ENCODE peak calls at places on chromosome 14, in four cellular contexts. One of them, this sample, is unnamed.

GRCh38 chr14:20631023-20631820 is 10.3 kb downstream of the OR6S1 start:
- DNase-seq in H9: peak
- DNase-seq in mesendoderm: peak
- DNase-seq in IMR-90: peak
- DNase-seq in this sample: no peak

GRCh38 chr14:74505831-74506230 is 12.3 kb downstream of the ISCA2 start:
- DNase-seq in H9: no peak
- DNase-seq in mesendoderm: no peak
- DNase-seq in IMR-90: no peak
- DNase-seq in this sample: no peak

GRCh38 chr14:88346048-88346639 is 23.1 kb upstream of the KCNK10 start:
- DNase-seq in H9: no peak
- DNase-seq in mesendoderm: no peak
- DNase-seq in IMR-90: no peak
- DNase-seq in this sample: no peak

GRCh38 chr14:68541128-68541896 is 251.6 kb downstream of the ZFP36L1 start:
- DNase-seq in H9: no peak
- DNase-seq in mesendoderm: no peak
- DNase-seq in IMR-90: no peak
- DNase-seq in this sample: no peak

GRCh38 chr14:56359245-56359644 is 220.4 kb upstream of the TMEM260 start:
- DNase-seq in H9: no peak
- DNase-seq in mesendoderm: peak
- DNase-seq in IMR-90: no peak
- DNase-seq in this sample: no peak

GRCh38 chr14:38693423-38693822 is 409.6 kb downstream of the SEC23A start:
- DNase-seq in H9: no peak
- DNase-seq in mesendoderm: no peak
- DNase-seq in IMR-90: no peak
- DNase-seq in this sample: no peak

GRCh38 chr14:67571991-67572323 is 28.1 kb downstream of the PIGH start:
- DNase-seq in H9: no peak
- DNase-seq in mesendoderm: no peak
- DNase-seq in IMR-90: no peak
- DNase-seq in this sample: no peak

GRCh38 chr14:93073833-93074769 is 41.6 kb downstream of the ITPK1 start:
- DNase-seq in H9: no peak
- DNase-seq in mesendoderm: no peak
- DNase-seq in IMR-90: peak
- DNase-seq in this sample: no peak

GRCh38 chr14:86357866-86358265 is 827.9 kb downstream of the FLRT2 start:
- DNase-seq in H9: no peak
- DNase-seq in mesendoderm: no peak
- DNase-seq in IMR-90: no peak
- DNase-seq in this sample: no peak

GRCh38 chr14:27243360-27243759 is 645.5 kb upstream of the NOVA1 start:
- DNase-seq in H9: no peak
- DNase-seq in mesendoderm: no peak
- DNase-seq in IMR-90: no peak
- DNase-seq in this sample: no peak

GRCh38 chr14:52079239-52079956 is 10.5 kb upstream of the NID2 start:
- DNase-seq in H9: no peak
- DNase-seq in mesendoderm: peak
- DNase-seq in IMR-90: peak
- DNase-seq in this sample: no peak

GRCh38 chr14:41604793-41605534 is 1.7 kb upstream of the LRFN5 start:
- DNase-seq in H9: peak
- DNase-seq in mesendoderm: peak
- DNase-seq in IMR-90: peak
- DNase-seq in this sample: no peak

GRCh38 chr14:21860172-21860571 is 186.6 kb upstream of the OR4E1 start:
- DNase-seq in H9: peak
- DNase-seq in mesendoderm: peak
- DNase-seq in IMR-90: no peak
- DNase-seq in this sample: no peak

GRCh38 chr14:75831971-75832370 is 149.8 kb downstream of the TGFB3 start:
- DNase-seq in H9: no peak
- DNase-seq in mesendoderm: no peak
- DNase-seq in IMR-90: peak
- DNase-seq in this sample: no peak

DNA sequence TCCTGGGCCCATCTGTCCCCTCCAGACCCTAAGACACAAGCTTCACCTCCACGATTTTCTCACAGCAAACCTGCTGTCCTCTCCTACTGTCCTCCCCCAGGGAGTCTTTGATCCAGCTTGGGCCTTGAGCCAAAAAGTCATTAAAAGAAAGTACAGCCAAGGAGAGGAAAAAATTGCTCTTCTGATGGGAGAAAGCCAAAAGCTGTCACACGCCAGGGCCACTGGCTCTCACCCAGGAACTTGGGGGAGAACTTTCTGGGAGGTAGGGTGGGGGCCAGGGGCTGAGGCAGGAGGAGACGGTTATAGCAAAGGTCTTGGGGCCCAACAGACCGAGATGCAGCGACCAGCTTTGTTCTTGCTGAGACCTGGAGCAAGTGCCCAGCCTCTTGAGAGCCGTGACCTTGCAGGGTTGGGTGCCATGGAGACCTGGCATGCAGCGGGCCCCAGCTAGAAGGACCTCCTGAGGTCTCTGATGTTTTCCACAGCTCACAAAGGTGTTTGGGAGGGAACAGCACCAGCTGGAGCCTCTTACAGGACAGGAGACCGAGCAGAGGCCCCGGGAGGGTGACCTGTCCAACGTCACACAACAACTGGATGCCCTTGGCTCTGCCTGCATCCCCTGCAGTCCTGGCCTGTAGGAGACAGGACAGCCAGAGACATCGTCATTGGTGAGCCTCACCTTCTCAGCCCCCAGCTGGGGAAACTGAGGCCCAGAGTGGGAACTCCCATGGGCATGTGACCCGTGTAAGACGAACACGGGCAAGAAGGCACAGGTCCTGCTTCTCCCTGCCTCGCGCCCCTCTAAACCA is 124.5 kb downstream of the CALM1 start:
- DNase-seq in H9: peak
- DNase-seq in mesendoderm: no peak
- DNase-seq in IMR-90: no peak
- DNase-seq in this sample: no peak
- H2AK5ac ChIP-seq in H9: no peak
- H2AK5ac ChIP-seq in mesendoderm: no peak
- H2AK5ac ChIP-seq in IMR-90: no peak
- H2AK5ac ChIP-seq in this sample: no peak

DNA sequence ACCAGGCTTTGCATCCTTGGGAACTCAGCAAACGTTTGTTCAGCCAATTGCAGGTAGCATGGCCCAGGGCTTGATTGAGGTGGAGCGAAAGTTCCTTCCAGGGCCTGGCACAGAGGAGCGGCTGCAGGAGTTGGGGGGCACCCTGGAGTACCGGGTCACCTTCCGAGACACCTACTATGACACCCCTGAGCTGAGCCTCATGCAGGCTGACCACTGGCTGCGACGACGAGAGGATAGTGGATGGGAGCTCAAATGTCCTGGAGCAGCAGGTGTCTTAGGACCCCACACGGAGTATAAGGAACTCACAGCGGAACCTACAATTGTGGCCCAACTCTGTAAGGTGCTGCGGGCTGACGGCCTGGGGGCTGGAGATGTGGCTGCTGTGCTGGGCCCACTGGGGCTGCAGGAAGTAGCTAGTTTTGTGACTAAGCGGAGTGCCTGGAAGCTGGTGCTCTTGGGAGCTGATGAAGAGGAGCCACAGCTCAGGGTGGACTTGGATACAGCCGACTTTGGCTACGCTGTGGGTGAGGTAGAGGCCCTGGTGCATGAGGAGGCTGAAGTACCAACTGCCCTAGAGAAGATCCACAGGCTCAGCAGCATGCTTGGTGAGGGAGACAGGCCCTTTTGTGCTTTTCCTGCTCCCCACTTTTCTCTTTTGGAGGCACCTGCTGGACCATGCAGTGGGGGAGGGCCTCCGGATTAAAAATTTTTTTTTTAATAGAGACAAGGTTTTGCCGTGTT is 799 bp downstream of the THTPA start:
- DNase-seq in H9: no peak
- DNase-seq in mesendoderm: no peak
- DNase-seq in IMR-90: no peak
- DNase-seq in this sample: no peak
- H2AK5ac ChIP-seq in H9: no peak
- H2AK5ac ChIP-seq in mesendoderm: no peak
- H2AK5ac ChIP-seq in IMR-90: peak
- H2AK5ac ChIP-seq in this sample: no peak

GRCh38 chr14:101502761-101503392 is 58.4 kb upstream of the DIO3 start:
- DNase-seq in H9: peak
- DNase-seq in mesendoderm: no peak
- DNase-seq in IMR-90: no peak
- DNase-seq in this sample: no peak

GRCh38 chr14:101501858-101502615 is 59.3 kb upstream of the DIO3 start:
- DNase-seq in H9: peak
- DNase-seq in mesendoderm: no peak
- DNase-seq in IMR-90: no peak
- DNase-seq in this sample: no peak

GRCh38 chr14:101504096-101504948 is 57.0 kb upstream of the DIO3 start:
- DNase-seq in H9: peak
- DNase-seq in mesendoderm: no peak
- DNase-seq in IMR-90: no peak
- DNase-seq in this sample: no peak

GRCh38 chr14:101505216-101505970 is 55.9 kb upstream of the DIO3 start:
- DNase-seq in H9: peak
- DNase-seq in mesendoderm: no peak
- DNase-seq in IMR-90: no peak
- DNase-seq in this sample: no peak

DNA sequence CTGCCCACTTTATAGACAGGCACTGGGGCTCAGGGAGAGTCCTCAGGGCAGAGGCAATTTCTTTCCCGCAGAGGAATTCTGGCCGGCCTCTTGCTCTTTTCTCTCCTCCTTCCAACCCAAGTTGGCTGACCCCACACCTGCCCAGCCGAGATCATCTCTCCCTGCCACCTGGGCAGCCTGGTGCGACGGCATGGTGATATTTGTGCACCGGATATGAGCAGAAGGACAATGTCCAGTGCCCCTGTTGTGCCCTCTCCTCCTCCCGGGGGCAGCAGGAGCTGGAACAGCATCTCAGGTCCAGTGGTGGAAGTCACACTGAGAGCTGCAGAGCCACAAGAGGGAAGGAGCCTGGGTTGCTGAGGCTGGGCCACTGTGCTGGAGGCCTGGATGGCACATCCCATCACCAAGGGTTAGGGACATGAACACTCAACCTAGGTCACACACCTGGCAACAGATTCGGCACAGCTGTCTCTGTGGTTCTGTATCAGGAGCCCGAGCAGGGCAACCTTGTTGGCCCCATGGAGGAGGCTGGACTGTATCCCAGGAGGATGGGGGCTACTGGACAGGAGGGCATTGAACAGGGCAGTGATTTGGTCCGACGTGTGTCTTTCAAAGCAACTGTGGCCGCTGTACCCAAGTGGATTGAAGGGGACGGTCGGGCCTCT is 57.7 kb upstream of the DIO3 start:
- DNase-seq in H9: peak
- DNase-seq in mesendoderm: no peak
- DNase-seq in IMR-90: no peak
- DNase-seq in this sample: no peak
- H2AK5ac ChIP-seq in H9: no peak
- H2AK5ac ChIP-seq in mesendoderm: no peak
- H2AK5ac ChIP-seq in IMR-90: no peak
- H2AK5ac ChIP-seq in this sample: no peak

DNA sequence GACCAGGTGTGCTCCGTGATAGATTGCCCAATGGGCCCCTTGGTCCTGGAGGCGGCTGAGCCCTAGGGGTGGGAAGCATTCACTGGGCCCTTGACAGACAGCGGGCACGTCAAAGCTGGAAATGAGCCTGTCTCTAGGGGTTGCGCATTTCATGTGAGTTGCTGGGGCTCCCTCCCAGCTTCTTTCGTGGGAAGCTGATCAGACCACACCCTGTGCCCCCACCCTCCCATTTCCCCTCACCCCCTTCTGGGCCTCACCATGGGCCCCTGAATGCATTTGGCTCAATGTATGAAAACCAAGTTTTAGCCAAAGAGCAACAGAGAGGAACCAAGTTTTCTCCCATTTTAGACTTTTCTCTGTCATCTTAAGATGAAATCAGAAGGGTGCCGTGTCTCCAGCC is 171.1 kb downstream of the BCL11B start:
- DNase-seq in H9: no peak
- DNase-seq in mesendoderm: no peak
- DNase-seq in IMR-90: no peak
- DNase-seq in this sample: no peak
- H2AK5ac ChIP-seq in H9: no peak
- H2AK5ac ChIP-seq in mesendoderm: no peak
- H2AK5ac ChIP-seq in IMR-90: no peak
- H2AK5ac ChIP-seq in this sample: no peak

DNA sequence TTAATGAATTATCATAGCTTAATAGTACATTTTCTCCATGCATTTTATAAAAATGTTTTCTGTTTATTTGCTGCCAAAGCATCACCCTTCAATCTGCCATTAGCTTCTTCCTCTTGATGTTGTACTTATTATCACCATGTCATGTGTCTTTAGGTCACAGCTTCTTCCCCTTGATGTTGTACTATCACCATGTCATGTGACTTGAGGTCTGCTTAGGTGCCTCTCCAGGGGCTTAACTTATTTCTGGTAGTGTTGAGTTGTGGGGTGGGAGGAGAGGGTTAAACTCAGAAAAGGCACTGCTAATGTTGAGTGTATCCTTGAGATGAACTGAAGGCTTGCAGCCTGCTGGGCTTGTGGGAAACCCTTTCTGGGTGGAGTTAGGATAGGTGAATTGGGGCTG is 87.8 kb downstream of the DAAM1 start:
- DNase-seq in H9: no peak
- DNase-seq in mesendoderm: no peak
- DNase-seq in IMR-90: no peak
- DNase-seq in this sample: no peak
- H2AK5ac ChIP-seq in H9: no peak
- H2AK5ac ChIP-seq in mesendoderm: no peak
- H2AK5ac ChIP-seq in IMR-90: peak
- H2AK5ac ChIP-seq in this sample: no peak

GRCh38 chr14:23555533-23555881 is 564 bp upstream of the THTPA start:
- DNase-seq in H9: no peak
- DNase-seq in mesendoderm: no peak
- DNase-seq in IMR-90: no peak
- DNase-seq in this sample: no peak
- H2AK5ac ChIP-seq in H9: no peak
- H2AK5ac ChIP-seq in mesendoderm: no peak
- H2AK5ac ChIP-seq in IMR-90: no peak
- H2AK5ac ChIP-seq in this sample: no peak

DNA sequence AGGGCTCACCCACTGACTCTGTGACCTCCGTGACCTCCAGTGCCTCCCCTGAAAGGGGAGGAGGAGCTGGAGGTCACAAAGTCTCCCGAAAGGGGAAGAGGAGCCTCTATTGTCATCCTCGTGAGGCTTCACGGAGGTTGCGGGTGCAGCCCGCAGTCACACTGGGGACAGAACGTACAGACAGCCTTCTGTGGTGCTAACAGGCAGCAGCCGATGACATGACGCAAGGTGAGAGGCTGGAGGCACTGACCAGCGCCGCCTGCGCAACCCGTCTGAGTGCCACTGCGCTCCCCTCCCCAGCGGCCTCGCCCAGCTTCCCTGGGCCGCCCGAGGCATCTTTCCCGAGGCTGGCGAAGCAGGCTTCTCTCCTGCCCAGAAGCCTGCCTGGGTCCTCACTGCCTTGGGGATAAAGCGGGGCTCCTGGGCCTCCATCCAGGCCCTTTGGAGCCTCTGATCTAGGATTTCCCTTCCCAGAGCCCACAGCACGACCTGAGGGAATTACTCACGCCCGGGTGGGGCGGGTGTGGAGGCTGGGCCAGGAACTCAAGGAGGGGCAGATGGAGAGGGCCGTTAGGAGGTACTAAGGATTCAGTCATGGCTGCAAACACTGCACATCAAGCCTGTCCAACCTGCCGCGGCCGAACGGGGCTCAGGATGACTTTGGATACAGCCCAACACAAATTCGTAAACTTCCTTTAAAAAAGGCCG is 12.3 kb upstream of the LBHD2 start:
- DNase-seq in H9: no peak
- DNase-seq in mesendoderm: no peak
- DNase-seq in IMR-90: no peak
- DNase-seq in this sample: no peak
- H2AK5ac ChIP-seq in H9: no peak
- H2AK5ac ChIP-seq in mesendoderm: no peak
- H2AK5ac ChIP-seq in IMR-90: no peak
- H2AK5ac ChIP-seq in this sample: no peak